ENCODE peak calls at places on chromosomes 4 and X, in six cellular contexts. I, C, B, P, O and Y are unnamed samples.

GRCh38 chrX:134406230-134406794 is 53.7 kb upstream of the HPRT1 start:
- DNase-seq in O (no peak), P (no peak), I (no peak), C (peak; percentile 18), B (no peak), Y (no peak)

GRCh38 chr4:70392057-70392776 is 5.5 kb upstream of the OPRPN start:
- DNase-seq in C (no peak), B (no peak), I (peak; percentile 41), P (no peak), O (no peak), Y (no peak)

GRCh38 chr4:169311643-169312365 is 41.0 kb upstream of the SH3RF1 start:
- DNase-seq in P (peak; percentile 68), O (no peak), C (peak; percentile 80), I (peak; percentile 69), B (peak; percentile 62), Y (no peak)

GRCh38 chrX:55127692-55128091 is 38.9 kb downstream of the PAGE2 start:
- DNase-seq in C (peak; percentile 58), I (no peak), B (peak; percentile 51), O (no peak), P (peak; percentile 51), Y (no peak)

GRCh38 chr4:151052785-151053184 is 37.7 kb upstream of the LRBA start:
- DNase-seq in P (no peak), O (no peak), B (peak; percentile 8), C (no peak), I (no peak), Y (no peak)

GRCh38 chr4:5082381-5082780 is 31.1 kb downstream of the STK32B start:
- DNase-seq in C (no peak), I (no peak), B (no peak), P (no peak), O (no peak), Y (no peak)

GRCh38 chr4:173192375-173193162 is 24.0 kb downstream of the GALNT7 start:
- DNase-seq in I (peak; percentile 19), C (no peak), P (no peak), O (no peak), B (no peak), Y (no peak)

GRCh38 chr4:124940387-124940786 is 227.9 kb upstream of the ANKRD50 start:
- DNase-seq in I (no peak), P (peak; percentile 99), C (peak; percentile 99), O (peak; percentile 87), B (peak; percentile 93), Y (peak; percentile 96)

GRCh38 chr4:80705311-80705710 is 325.2 kb upstream of the BMP3 start:
- DNase-seq in O (no peak), B (no peak), C (peak; percentile 4), I (no peak), P (no peak), Y (peak; percentile 13)

GRCh38 chr4:1802151-1802715 is 9.1 kb downstream of the FGFR3 start:
- DNase-seq in O (no peak), P (peak; percentile 25), B (no peak), C (peak; percentile 10), I (no peak), Y (no peak)

GRCh38 chr4:15427126-15427525 is 707 bp upstream of the C1QTNF7 start:
- DNase-seq in P (peak; percentile 14), O (no peak), C (peak; percentile 60), I (no peak), B (peak; percentile 48), Y (no peak)

GRCh38 chr4:102759835-102760644 is 728 bp downstream of the MANBA start:
- DNase-seq in O (peak; percentile 24), B (peak; percentile 50), P (peak; percentile 71), C (peak; percentile 68), I (peak; percentile 65), Y (peak; percentile 18)

GRCh38 chrX:154417157-154417556 is 5.8 kb downstream of the TAFAZZIN start:
- DNase-seq in C (no peak), O (no peak), P (no peak), I (no peak), B (no peak), Y (no peak)

GRCh38 chrX:152861826-152862225 is 31.0 kb downstream of the NSDHL start:
- DNase-seq in C (no peak), O (no peak), B (no peak), I (no peak), P (no peak), Y (no peak)

GRCh38 chrX:150324035-150324728 is 38.9 kb upstream of the MAMLD1 start:
- DNase-seq in O (peak; percentile 57), B (peak; percentile 71), P (peak; percentile 87), I (no peak), C (peak; percentile 90), Y (peak; percentile 71)

GRCh38 chr4:98462487-98462886 is 195.9 kb downstream of the TSPAN5 start:
- DNase-seq in P (no peak), O (no peak), I (no peak), C (no peak), B (no peak), Y (no peak)

GRCh38 chr4:57410331-57411052 is 300.3 kb upstream of the IGFBP7 start:
- DNase-seq in I (no peak), B (no peak), P (no peak), C (no peak), O (no peak), Y (no peak)

GRCh38 chrX:125622899-125623298 is 303.2 kb downstream of the TEX13C start:
- DNase-seq in C (no peak), O (no peak), B (no peak), P (no peak), I (no peak), Y (no peak)

GRCh38 chr4:2893772-2894171 is 50.1 kb downstream of the ADD1 start:
- DNase-seq in O (no peak), P (no peak), C (peak; percentile 61), I (no peak), B (no peak), Y (no peak)

GRCh38 chrX:119423631-119424030 is 24.5 kb downstream of the SLC25A43 start:
- DNase-seq in I (peak; percentile 53), C (peak; percentile 35), O (no peak), B (peak; percentile 47), P (no peak), Y (no peak)

GRCh38 chrX:10064736-10065135 is 92.0 kb upstream of the CLCN4 start:
- DNase-seq in P (no peak), B (no peak), C (no peak), I (no peak), O (no peak), Y (no peak)

GRCh38 chr4:140256941-140257340 is 103.0 kb upstream of the MAML3 start:
- DNase-seq in C (no peak), I (no peak), O (no peak), P (no peak), B (no peak), Y (no peak)

GRCh38 chr4:151611960-151612359 is 148.8 kb downstream of the GATB start:
- DNase-seq in I (no peak), C (no peak), O (no peak), P (no peak), B (no peak), Y (no peak)

GRCh38 chr4:60822986-60823385 is 377.1 kb upstream of the ADGRL3 start:
- DNase-seq in B (no peak), C (no peak), P (no peak), I (no peak), O (no peak), Y (no peak)

GRCh38 chr4:73597594-73597993 is 22.6 kb downstream of the RASSF6 start:
- DNase-seq in I (no peak), P (no peak), B (no peak), C (no peak), O (no peak), Y (no peak)

GRCh38 chr4:73596001-73596400 is 24.2 kb downstream of the RASSF6 start:
- DNase-seq in P (no peak), C (no peak), I (no peak), B (no peak), O (no peak), Y (no peak)

GRCh38 chr4:73600917-73601316 is 19.3 kb downstream of the RASSF6 start:
- DNase-seq in I (no peak), O (no peak), C (peak; percentile 33), B (no peak), P (peak; percentile 37), Y (no peak)

GRCh38 chr4:73603307-73603710 is 16.9 kb downstream of the RASSF6 start:
- DNase-seq in I (no peak), P (peak; percentile 89), B (peak; percentile 40), C (peak; percentile 87), O (peak; percentile 39), Y (no peak)

DNA sequence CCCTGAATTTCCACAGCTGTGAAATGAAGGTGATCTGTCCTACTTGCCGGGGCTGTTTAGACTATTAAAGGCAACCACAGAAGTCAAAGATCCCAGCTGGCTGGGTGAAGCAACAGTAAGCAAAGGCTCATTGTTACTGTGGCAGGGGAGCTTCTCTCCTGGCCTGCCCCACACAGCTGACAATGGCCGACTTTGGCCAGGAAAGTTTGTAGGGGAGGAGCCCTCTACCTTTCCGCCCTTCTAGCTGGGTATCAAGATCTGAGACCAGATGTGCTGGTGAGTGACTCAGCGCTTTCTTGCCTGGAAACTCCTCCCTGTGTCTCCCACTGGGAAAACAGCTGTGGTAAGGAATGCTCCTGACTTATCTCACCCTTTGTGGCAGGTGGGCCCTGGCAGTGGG is 21.1 kb downstream of the RASSF6 start:
- DNase-seq in B (peak; percentile 83), C (peak; percentile 84), P (peak; percentile 82), I (no peak), O (peak; percentile 29), Y (peak; percentile 27)
- H3K4me3 ChIP-seq in B (no peak overlapping the region), C (no peak overlapping the region), P (no peak overlapping the region), I (no peak overlapping the region), O (no peak overlapping the region), Y (no peak overlapping the region)

DNA sequence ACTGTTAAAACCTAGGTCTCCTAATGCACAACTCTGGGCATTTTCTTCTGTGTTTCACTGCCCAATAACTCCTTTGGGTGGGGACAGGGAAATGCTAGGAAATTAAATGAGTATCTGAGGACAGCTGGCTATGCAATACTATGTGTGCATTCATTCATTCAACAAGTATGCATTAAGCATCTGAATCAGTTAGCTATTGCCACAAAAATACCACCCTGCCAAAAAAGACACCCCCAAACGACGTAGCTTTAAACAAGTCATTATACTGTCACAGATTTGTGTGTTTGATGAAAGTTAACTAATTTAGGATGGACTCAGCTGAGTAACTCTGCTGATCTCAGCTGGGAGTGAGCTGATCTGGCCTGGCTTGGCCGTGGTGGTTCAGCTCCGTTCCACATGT is 29.8 kb upstream of the PTCHD1 start:
- DNase-seq in P (no peak), B (peak; percentile 4), I (no peak), O (no peak), C (no peak), Y (no peak)
- TF ChIP-seq CTCF in P (no peak), B (no peak), I (no peak), O (no peak), C (no peak), Y (no peak)

DNA sequence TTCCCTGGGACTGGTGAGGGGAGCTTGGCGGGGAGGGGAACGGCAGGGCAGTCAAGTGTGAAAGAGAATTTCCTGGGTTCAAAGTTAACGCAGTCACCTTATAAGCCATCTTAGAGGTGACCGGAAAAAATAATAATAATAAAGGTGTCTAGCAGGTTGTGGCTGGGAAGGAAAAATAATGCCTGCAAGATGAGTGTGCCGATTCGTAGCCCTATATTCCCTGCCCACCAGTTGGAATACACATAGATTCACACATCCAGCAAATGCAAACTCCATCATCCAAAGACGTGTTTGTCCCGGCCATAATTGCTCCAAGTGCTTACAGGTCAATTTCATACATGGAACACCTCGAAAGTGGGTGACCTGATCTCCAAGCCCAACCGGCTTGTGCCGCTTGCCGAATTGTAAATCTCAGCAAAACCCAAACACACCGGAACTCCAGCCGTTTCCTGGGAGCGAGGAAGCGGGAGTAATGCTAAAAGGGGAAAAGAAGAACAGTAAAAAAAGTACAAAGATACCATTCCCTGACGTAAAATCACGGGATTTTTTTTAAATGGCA is 1.3 kb upstream of the FAT1 start:
- DNase-seq in I (no peak), C (peak; percentile 46), O (no peak), B (peak; percentile 38), P (peak; percentile 36), Y (peak; percentile 8)
- H3K4me3 ChIP-seq in I (no peak overlapping the region), C (peak overlapping the region; percentile 94), O (peak overlapping the region; percentile 97), B (peak overlapping the region; percentile 99), P (peak overlapping the region; percentile 90), Y (peak overlapping the region; percentile 97)

GRCh38 chrX:78886550-78886949 is 58.6 kb upstream of the P2RY10 start:
- DNase-seq in P (peak; percentile 16), C (peak; percentile 11), I (peak; percentile 38), B (peak; percentile 1), O (no peak), Y (peak; percentile 0)
- TF ChIP-seq CTCF in P (peak; percentile 42), C (peak; percentile 26), I (no peak), B (no peak), O (peak; percentile 33), Y (peak; percentile 28)